ENCODE peak calls at places on chromosomes 3 and 15, in nine cellular contexts. R is iris pigment epithelial cell; I is neural crest cell; M is GM06990; W is OCI-LY7; V is MCF 10A; T is activated CD4-positive, alpha-beta T cell treated with anti-CD3 and anti-CD28 coated beads, Interleukin-2, amount 50 U/mL, for 48 hours; K is astrocyte of the cerebellum; C is NCI-H2171. S is an unnamed sample.

GRCh38 chr15:89128320-89129122 is 40.3 kb downstream of the ABHD2 start:
- DNase-seq in T (no peak), V (no peak), I (no peak), R (no peak), C (no peak), W (no peak), K (no peak), M (no peak), S (no peak)

GRCh38 chr15:89898628-89899302 is 5.0 kb upstream of the AP3S2 start:
- DNase-seq in T (peak; percentile 29), M (no peak), V (peak; percentile 78), K (peak; percentile 26), C (peak; percentile 20), W (peak; percentile 82), R (peak; percentile 68), I (no peak), S (no peak)

GRCh38 chr3:15796771-15797599 is 794 bp downstream of the ANKRD28 start:
- DNase-seq in V (peak; percentile 77), K (peak; percentile 67), I (peak; percentile 5), R (peak; percentile 72), T (no peak), M (no peak), W (no peak), C (no peak), S (peak; percentile 88)

GRCh38 chr3:110015231-110015963 is 678.1 kb upstream of the DPPA4 start:
- DNase-seq in C (no peak), I (no peak), K (no peak), M (peak; percentile 13), R (no peak), W (no peak), V (no peak), T (no peak), S (no peak)

GRCh38 chr3:87796137-87796899 is 262.5 kb downstream of the CGGBP1 start:
- DNase-seq in T (no peak), R (no peak), V (no peak), K (no peak), W (no peak), I (no peak), C (no peak), M (no peak), S (no peak)

GRCh38 chr3:72192572-72192971 is 407.6 kb upstream of the PROK2 start:
- DNase-seq in K (no peak), T (no peak), I (no peak), W (no peak), M (no peak), C (no peak), V (no peak), R (no peak), S (no peak)

GRCh38 chr3:158918008-158918407 is 116.2 kb downstream of the MFSD1 start:
- DNase-seq in V (peak; percentile 70), M (no peak), K (peak; percentile 60), I (peak; percentile 35), C (peak; percentile 24), T (peak; percentile 5), R (peak; percentile 87), W (peak; percentile 38), S (peak; percentile 66)

GRCh38 chr3:38323060-38323459 is 23.5 kb upstream of the XYLB start:
- DNase-seq in V (no peak), I (no peak), C (no peak), R (no peak), T (no peak), M (no peak), K (no peak), W (no peak), S (no peak)

GRCh38 chr15:70400766-70401541 is 303.2 kb upstream of the TLE3 start:
- DNase-seq in T (no peak), C (no peak), K (peak; percentile 15), W (no peak), V (no peak), I (no peak), M (no peak), R (no peak), S (no peak)

GRCh38 chr3:11757441-11757875 is 89.2 kb downstream of the TAMM41 start:
- DNase-seq in C (no peak), K (no peak), T (no peak), W (no peak), R (peak; percentile 57), V (peak; percentile 14), I (no peak), M (no peak), S (no peak)

GRCh38 chr15:52331490-52332240 is 36.1 kb upstream of the MYO5C start:
- DNase-seq in T (peak; percentile 42), K (peak; percentile 56), M (peak; percentile 57), W (peak; percentile 89), R (peak; percentile 63), I (no peak), C (no peak), V (peak; percentile 62), S (peak; percentile 77)

GRCh38 chr3:52532838-52533622 is 627 bp downstream of the NT5DC2 start:
- DNase-seq in K (no peak), R (peak; percentile 46), I (peak; percentile 37), V (peak; percentile 13), W (peak; percentile 43), M (peak; percentile 49), T (peak; percentile 29), C (no peak), S (no peak)

GRCh38 chr3:56782215-56782614 is 19.5 kb downstream of the ARHGEF3 start:
- DNase-seq in K (no peak), I (no peak), R (no peak), C (no peak), W (no peak), M (no peak), T (no peak), V (no peak), S (no peak)

GRCh38 chr3:9994086-9994844 is 7.6 kb upstream of the EMC3 start:
- DNase-seq in I (no peak), R (peak; percentile 90), K (no peak), V (peak; percentile 93), T (no peak), C (no peak), M (no peak), W (no peak), S (no peak)

GRCh38 chr15:93024293-93024692 is 64.7 kb downstream of the RGMA start:
- DNase-seq in C (no peak), T (no peak), K (no peak), I (no peak), M (no peak), W (no peak), V (no peak), R (no peak), S (no peak)

GRCh38 chr15:73935547-73935946 is 9.3 kb downstream of the LOXL1 start:
- DNase-seq in K (no peak), V (peak; percentile 71), I (no peak), W (no peak), R (peak; percentile 65), M (no peak), C (no peak), T (no peak), S (no peak)

GRCh38 chr3:3066378-3066777 is 43.8 kb downstream of the IL5RA start:
- DNase-seq in R (no peak), C (no peak), T (no peak), I (no peak), K (no peak), M (no peak), V (no peak), W (no peak), S (no peak)

GRCh38 chr3:6172871-6173667 is 687.8 kb upstream of the GRM7 start:
- DNase-seq in M (no peak), W (no peak), I (no peak), T (no peak), K (no peak), V (no peak), R (no peak), C (no peak), S (no peak)

GRCh38 chr3:194000100-194000499 is 135.8 kb upstream of the HES1 start:
- DNase-seq in T (no peak), V (no peak), M (no peak), I (no peak), C (no peak), R (no peak), W (no peak), K (no peak), S (no peak)

GRCh38 chr3:122392868-122393844 is 9.2 kb downstream of the FAM162A start:
- DNase-seq in I (no peak), V (peak; percentile 56), K (peak; percentile 32), R (peak; percentile 71), C (peak; percentile 32), W (peak; percentile 70), T (no peak), M (no peak), S (peak; percentile 74)

GRCh38 chr3:160413613-160414248 is 14.3 kb downstream of the SMC4 start:
- DNase-seq in T (peak; percentile 56), I (peak; percentile 63), W (peak; percentile 76), K (peak; percentile 80), V (peak; percentile 79), M (peak; percentile 24), R (peak; percentile 80), C (peak; percentile 54), S (peak; percentile 89)

GRCh38 chr3:49120438-49121135 is at the start of gene USP19:
- DNase-seq in V (peak; percentile 92), M (peak; percentile 98), W (peak; percentile 95), K (peak; percentile 82), C (peak; percentile 70), T (peak; percentile 94), I (peak; percentile 76), R (peak; percentile 93), S (peak; percentile 93)

GRCh38 chr15:91302588-91303439 is 202.8 kb downstream of the SV2B start:
- DNase-seq in R (peak; percentile 48), K (peak; percentile 63), I (peak; percentile 16), V (peak; percentile 77), T (no peak), M (peak; percentile 10), W (peak; percentile 66), C (peak; percentile 79), S (peak; percentile 88)

GRCh38 chr3:147244397-147244796 is 161.9 kb downstream of the ZIC4 start:
- DNase-seq in K (no peak), R (no peak), T (no peak), M (no peak), I (no peak), W (no peak), C (no peak), V (no peak), S (no peak)

GRCh38 chr3:97712919-97713318 is 51.6 kb upstream of the ARL6 start:
- DNase-seq in V (no peak), K (no peak), R (no peak), T (no peak), I (no peak), M (no peak), C (no peak), W (no peak), S (no peak)

GRCh38 chr3:56322862-56323261 is 145.4 kb downstream of the ERC2 start:
- DNase-seq in V (peak; percentile 13), R (no peak), I (no peak), K (no peak), T (no peak), C (no peak), W (no peak), M (no peak), S (no peak)

GRCh38 chr15:99347609-99348008 is 96.3 kb downstream of the LRRC28 start:
- DNase-seq in K (no peak), M (no peak), V (no peak), C (no peak), I (no peak), W (no peak), T (no peak), R (no peak), S (no peak)

GRCh38 chr3:119702530-119703527 is at the start of gene CFAP91:
- DNase-seq in M (peak; percentile 86), V (peak; percentile 87), I (peak; percentile 98), K (peak; percentile 64), W (no peak), R (peak; percentile 94), C (peak; percentile 90), T (peak; percentile 90), S (peak; percentile 92)

GRCh38 chr3:160667452-160667851 is 9.5 kb upstream of the ARL14 start:
- DNase-seq in K (no peak), T (no peak), R (peak; percentile 39), M (no peak), W (no peak), I (no peak), V (peak; percentile 86), C (no peak), S (no peak)

GRCh38 chr3:132432639-132433038 is 15.3 kb downstream of the DNAJC13 start:
- DNase-seq in V (peak; percentile 73), K (peak; percentile 67), R (peak; percentile 90), W (no peak), I (no peak), C (no peak), M (no peak), T (no peak), S (no peak)

GRCh38 chr3:69299344-69299743 is 86.5 kb downstream of the FRMD4B start:
- DNase-seq in R (no peak), M (no peak), C (no peak), T (no peak), W (no peak), K (no peak), I (no peak), V (no peak), S (no peak)

S was measured in pons.